ENCODE peak calls at places on chromosomes 7 and 10, in seven cellular contexts. E is HS-5, A is GM18507, Y is NT2/D1, P is T follicular helper cell, F is foreskin fibroblast, C is H7. U is an unnamed sample.

GRCh38 chr10:120011359-120012132 is 119.0 kb downstream of the SEC23IP start:
- DNase-seq in E (no peak), A (no peak), Y (no peak), P (no peak), F (no peak), C (peak; percentile 76), U (peak; percentile 73)

GRCh38 chr10:12180221-12180974 is 15.3 kb downstream of the NUDT5 start:
- DNase-seq in E (no peak), A (no peak), Y (peak; percentile 68), P (no peak), F (no peak), C (peak; percentile 70), U (peak; percentile 17)

GRCh38 chr10:52226448-52226847 is 87.6 kb upstream of the DKK1 start:
- DNase-seq in E (no peak), A (no peak), Y (no peak), P (no peak), F (peak; percentile 48), C (no peak), U (no peak)

GRCh38 chr7:74305987-74306736 is 17.0 kb downstream of the CLIP2 start:
- DNase-seq in E (no peak), A (no peak), Y (no peak), P (no peak), F (no peak), C (peak; percentile 59), U (no peak)

GRCh38 chr7:106704000-106704840 is 43.3 kb upstream of the CCDC71L start:
- DNase-seq in E (no peak), A (no peak), Y (no peak), P (no peak), F (no peak), C (no peak), U (no peak)

GRCh38 chr10:34216348-34216908 is 598.7 kb downstream of the PARD3 start:
- DNase-seq in E (no peak), A (no peak), Y (no peak), P (no peak), F (no peak), C (no peak), U (no peak)

GRCh38 chr7:20307119-20307518 is 23.6 kb upstream of the ITGB8 start:
- DNase-seq in E (no peak), A (no peak), Y (peak; percentile 80), P (no peak), F (no peak), C (peak; percentile 14), U (no peak)

GRCh38 chr10:17472481-17473227 is 18.3 kb upstream of the ST8SIA6 start:
- DNase-seq in E (no peak), A (no peak), Y (no peak), P (no peak), F (no peak), C (peak; percentile 13), U (no peak)

GRCh38 chr7:16702433-16702832 is 51.1 kb upstream of the TSPAN13 start:
- DNase-seq in E (no peak), A (no peak), Y (no peak), P (no peak), F (no peak), C (no peak), U (no peak)

GRCh38 chr10:11515596-11516418 is 95.6 kb downstream of the USP6NL start:
- DNase-seq in E (no peak), A (no peak), Y (peak; percentile 15), P (peak; percentile 29), F (peak; percentile 46), C (peak; percentile 26), U (peak; percentile 41)

GRCh38 chr7:66043681-66044497 is 31.7 kb upstream of the ASL start:
- DNase-seq in E (no peak), A (no peak), Y (peak; percentile 28), P (peak; percentile 1), F (no peak), C (peak; percentile 39), U (peak; percentile 60)

GRCh38 chr10:110872984-110873569 is 1.3 kb downstream of the PDCD4 start:
- DNase-seq in E (no peak), A (no peak), Y (no peak), P (no peak), F (no peak), C (no peak), U (no peak)

GRCh38 chr10:34018129-34018528 is 683.7 kb upstream of the NRP1 start:
- DNase-seq in E (no peak), A (no peak), Y (no peak), P (no peak), F (no peak), C (no peak), U (no peak)

GRCh38 chr7:136062625-136063336 is 85.6 kb upstream of the MTPN start:
- DNase-seq in E (no peak), A (no peak), Y (no peak), P (no peak), F (no peak), C (no peak), U (no peak)

GRCh38 chr10:44046605-44047004 is 338.3 kb downstream of the CXCL12 start:
- DNase-seq in E (no peak), A (no peak), Y (no peak), P (no peak), F (peak; percentile 43), C (no peak), U (no peak)

GRCh38 chr7:80087768-80088170 is 46.9 kb upstream of the GNAI1 start:
- DNase-seq in E (no peak), A (no peak), Y (no peak), P (no peak), F (no peak), C (no peak), U (no peak)

GRCh38 chr7:24965831-24966708 is 13.9 kb downstream of the OSBPL3 start:
- DNase-seq in E (no peak), A (no peak), Y (no peak), P (no peak), F (no peak), C (no peak), U (no peak)

GRCh38 chr7:153942036-153942435 is 110.2 kb upstream of the DPP6 start:
- DNase-seq in E (no peak), A (no peak), Y (no peak), P (no peak), F (no peak), C (no peak), U (no peak)

GRCh38 chr7:107384025-107384424 is 85.8 kb upstream of the GPR22 start:
- DNase-seq in E (no peak), A (no peak), Y (no peak), P (no peak), F (no peak), C (no peak), U (no peak)

GRCh38 chr7:46710927-46711326 is 789.9 kb upstream of the IGFBP3 start:
- DNase-seq in E (no peak), A (no peak), Y (no peak), P (no peak), F (peak; percentile 36), C (no peak), U (no peak)

GRCh38 chr7:13279854-13280435 is 592.5 kb downstream of the ARL4A start:
- DNase-seq in E (no peak), A (no peak), Y (no peak), P (no peak), F (no peak), C (no peak), U (no peak)

GRCh38 chr7:134737561-134738353 is 41.7 kb upstream of the CALD1 start:
- DNase-seq in E (peak; percentile 24), A (no peak), Y (no peak), P (no peak), F (no peak), C (no peak), U (no peak)

GRCh38 chr10:21402606-21403083 is 122.8 kb downstream of the SKIDA1 start:
- DNase-seq in E (no peak), A (no peak), Y (no peak), P (no peak), F (peak; percentile 32), C (no peak), U (no peak)

GRCh38 chr7:76515999-76516443 is 5.7 kb downstream of the UPK3B start:
- DNase-seq in E (no peak), A (no peak), Y (no peak), P (peak; percentile 29), F (peak; percentile 32), C (peak; percentile 89), U (peak; percentile 91)